ENCODE peak calls at places on chromosome X, in six cellular contexts. C is bronchial epithelial cell, N is body of pancreas, L is prostate gland, H is GM10248, S is uterus. F is an unnamed sample.

GRCh38 chrX:7316887-7317286 is 168.9 kb upstream of the PUDP start:
- DNase-seq in C (no peak), N (no peak), L (no peak), H (no peak), S (no peak), F (no peak)

GRCh38 chrX:153854702-153855101 is 24.4 kb upstream of the PDZD4 start:
- DNase-seq in C (no peak), N (no peak), L (no peak), H (no peak), S (no peak), F (no peak)

GRCh38 chrX:132187451-132187850 is 31.8 kb downstream of the RAP2C start:
- DNase-seq in C (no peak), N (no peak), L (no peak), H (no peak), S (no peak), F (no peak)

GRCh38 chrX:37912286-37912685 is 64.9 kb upstream of the DYNLT3 start:
- DNase-seq in C (peak), N (no peak), L (no peak), H (no peak), S (no peak), F (no peak)

GRCh38 chrX:126770179-126770578 is 49.4 kb upstream of the PRR32 start:
- DNase-seq in C (peak), N (no peak), L (no peak), H (peak), S (no peak), F (peak)

GRCh38 chrX:129701624-129702069 is 37.1 kb upstream of the XPNPEP2 start:
- DNase-seq in C (no peak), N (peak), L (no peak), H (no peak), S (peak), F (no peak)

GRCh38 chrX:37543324-37543723 is 28.1 kb upstream of the LANCL3 start:
- DNase-seq in C (no peak), N (no peak), L (no peak), H (no peak), S (no peak), F (no peak)

GRCh38 chrX:120286733-120287512 is 24.3 kb downstream of the TMEM255A start:
- DNase-seq in C (no peak), N (no peak), L (no peak), H (peak), S (no peak), F (no peak)

GRCh38 chrX:82677281-82677680 is 830.8 kb upstream of the POU3F4 start:
- DNase-seq in C (no peak), N (no peak), L (no peak), H (no peak), S (no peak), F (no peak)

GRCh38 chrX:68186552-68187262 is 246.6 kb downstream of the OPHN1 start:
- DNase-seq in C (peak), N (no peak), L (no peak), H (no peak), S (no peak), F (no peak)

GRCh38 chrX:47366051-47366722 is 4.2 kb upstream of the ZNF157 start:
- DNase-seq in C (peak), N (peak), L (peak), H (peak), S (peak), F (peak)

GRCh38 chrX:133005038-133005437 is 46.6 kb upstream of the HS6ST2 start:
- DNase-seq in C (peak), N (no peak), L (no peak), H (peak), S (no peak), F (peak)

GRCh38 chrX:49992809-49993208 is 70.4 kb downstream of the CLCN5 start:
- DNase-seq in C (peak), N (no peak), L (no peak), H (no peak), S (no peak), F (no peak)

GRCh38 chrX:102516314-102516936 is at the start of gene TMSB15A:
- DNase-seq in C (peak), N (peak), L (peak), H (peak), S (peak), F (peak)

GRCh38 chrX:41473936-41474725 is 27.0 kb downstream of the NYX start:
- DNase-seq in C (no peak), N (no peak), L (no peak), H (no peak), S (no peak), F (no peak)

GRCh38 chrX:109886122-109886761 is 116.7 kb upstream of the TMEM164 start:
- DNase-seq in C (peak), N (peak), L (peak), H (peak), S (no peak), F (peak)

GRCh38 chrX:120604359-120604782 is 470 bp downstream of the MCTS1 start:
- DNase-seq in C (peak), N (peak), L (no peak), H (peak), S (no peak), F (peak)

GRCh38 chrX:3271485-3272186 is 74.8 kb downstream of the MXRA5 start:
- DNase-seq in C (peak), N (no peak), L (peak), H (no peak), S (no peak), F (no peak)

GRCh38 chrX:153644356-153645125 is 2.5 kb upstream of the DUSP9 start:
- DNase-seq in C (no peak), N (no peak), L (no peak), H (no peak), S (no peak), F (peak)

GRCh38 chrX:141839856-141840255 is 1.7 kb downstream of the MAGEC3 start:
- DNase-seq in C (no peak), N (no peak), L (no peak), H (no peak), S (no peak), F (no peak)

GRCh38 chrX:116239944-116240391 is 69.4 kb downstream of the AGTR2 start:
- DNase-seq in C (peak), N (no peak), L (peak), H (no peak), S (no peak), F (no peak)

GRCh38 chrX:141133272-141133671 is 43.7 kb downstream of the LDOC1 start:
- DNase-seq in C (peak), N (no peak), L (peak), H (no peak), S (no peak), F (no peak)

GRCh38 chrX:80812176-80812575 is 2.5 kb upstream of the BRWD3 start:
- DNase-seq in C (no peak), N (no peak), L (no peak), H (no peak), S (no peak), F (peak)

GRCh38 chrX:134294548-134294947 is 57.6 kb downstream of the CCDC160 start:
- DNase-seq in C (peak), N (no peak), L (no peak), H (no peak), S (no peak), F (no peak)

GRCh38 chrX:72037601-72038000 is 94.1 kb downstream of the RTL5 start:
- DNase-seq in C (no peak), N (no peak), L (no peak), H (no peak), S (no peak), F (no peak)

GRCh38 chrX:105328773-105329172 is 108.3 kb upstream of the TEX13A start:
- DNase-seq in C (peak), N (no peak), L (no peak), H (no peak), S (no peak), F (no peak)

GRCh38 chrX:41781500-41781899 is 57.5 kb downstream of the GPR82 start:
- DNase-seq in C (peak), N (no peak), L (no peak), H (peak), S (no peak), F (peak)

GRCh38 chrX:19174401-19175025 is 52.2 kb upstream of the ADGRG2 start:
- DNase-seq in C (peak), N (no peak), L (no peak), H (no peak), S (no peak), F (no peak)

GRCh38 chrX:135384161-135384836 is 37.4 kb upstream of the SMIM10L2A start:
- DNase-seq in C (no peak), N (no peak), L (no peak), H (no peak), S (no peak), F (no peak)

GRCh38 chrX:100606753-100607152 is 22.0 kb downstream of the TNMD start:
- DNase-seq in C (no peak), N (no peak), L (no peak), H (no peak), S (no peak), F (no peak)

GRCh38 chrX:18920079-18920478 is 63.8 kb downstream of the PHKA2 start:
- DNase-seq in C (no peak), N (no peak), L (no peak), H (no peak), S (no peak), F (no peak)

DNA sequence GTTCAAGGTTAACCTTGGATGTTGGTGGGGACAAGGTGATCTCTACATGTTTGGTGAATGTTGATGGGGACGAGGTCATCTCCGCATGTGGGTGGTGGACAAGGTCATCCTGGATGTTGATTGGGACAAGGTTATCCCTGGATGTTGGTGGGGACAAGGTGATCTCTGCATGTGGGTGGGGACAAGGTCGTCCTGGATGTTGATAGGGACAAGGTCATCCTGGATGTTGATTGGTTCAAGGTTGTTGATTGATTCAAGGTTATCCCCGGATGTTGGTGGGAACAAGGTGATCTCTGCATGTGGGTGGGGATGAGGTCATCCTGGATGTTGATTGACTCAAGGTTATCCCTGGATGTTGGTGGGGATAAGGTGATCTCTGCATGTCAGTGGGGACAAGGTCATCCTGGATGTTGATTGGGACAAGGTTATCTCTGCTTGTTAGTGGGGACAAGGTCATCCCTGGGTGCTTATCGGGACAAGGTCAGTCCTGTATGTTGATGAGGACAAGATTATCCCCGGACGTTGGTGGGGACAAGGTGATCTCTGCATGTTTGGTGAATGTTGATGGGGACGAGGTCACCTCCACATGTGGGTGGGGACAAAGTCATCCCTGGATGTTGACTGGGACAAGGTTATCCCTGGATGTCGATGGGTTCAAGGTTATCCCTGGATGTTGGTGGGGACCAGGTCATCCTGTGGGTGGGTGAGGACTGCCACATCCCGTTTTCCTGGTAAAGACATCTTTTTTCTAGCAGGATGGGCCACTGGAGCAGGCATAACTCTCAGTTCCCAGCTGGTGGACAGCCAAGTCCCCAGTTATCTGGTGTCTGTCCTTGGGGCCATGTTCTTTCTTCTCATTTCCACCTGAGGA is 28.5 kb upstream of the PLCXD1 start:
- DNase-seq in C (no peak), N (no peak), L (no peak), H (no peak), S (no peak), F (no peak)
- TF ChIP-seq CTCF in C (no peak), N (no peak), L (no peak), H (no peak), S (no peak), F (no peak)

DNA sequence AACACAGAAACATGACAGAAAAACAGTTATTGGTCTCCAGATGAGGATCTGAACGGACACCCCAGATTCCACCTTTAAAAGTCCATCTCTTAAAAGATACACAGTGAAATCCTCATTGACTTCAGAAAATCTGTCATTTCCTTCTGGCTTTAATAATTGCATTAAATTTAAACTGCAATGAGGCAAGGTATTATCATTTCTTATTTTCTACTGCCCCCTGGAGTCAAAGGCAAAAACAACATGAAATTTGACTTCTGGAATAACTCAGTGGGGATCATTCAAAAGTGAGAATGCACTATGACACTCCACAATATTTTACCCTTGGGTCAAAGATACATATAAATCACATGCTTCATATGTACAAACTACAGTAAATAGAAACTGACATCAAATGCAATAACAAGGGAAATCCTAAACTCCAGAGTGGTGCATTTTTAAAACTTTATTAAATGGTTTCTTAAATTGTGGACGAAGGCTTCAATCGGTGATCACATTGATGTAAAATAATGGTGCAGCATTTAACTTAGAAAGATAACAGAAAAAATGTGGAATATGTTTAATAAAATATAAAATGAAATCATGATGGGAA is 56.4 kb upstream of the SPANXN1 start:
- DNase-seq in C (no peak), N (no peak), L (no peak), H (no peak), S (no peak), F (no peak)
- TF ChIP-seq CTCF in C (peak), N (no peak), L (peak), H (peak), S (no peak), F (no peak)

GRCh38 chrX:138986235-138986634 is 274.7 kb upstream of the FGF13 start:
- DNase-seq in C (peak), N (no peak), L (no peak), H (no peak), S (no peak), F (no peak)
- TF ChIP-seq CTCF in C (no peak), N (no peak), L (no peak), H (no peak), S (no peak), F (no peak)

GRCh38 chrX:112849010-112849409 is 8.4 kb upstream of the AMOT start:
- DNase-seq in C (no peak), N (no peak), L (no peak), H (no peak), S (no peak), F (no peak)

GRCh38 chrX:112846787-112847186 is 6.2 kb upstream of the AMOT start:
- DNase-seq in C (no peak), N (no peak), L (no peak), H (no peak), S (no peak), F (no peak)

GRCh38 chrX:112852850-112853249 is 12.2 kb upstream of the AMOT start:
- DNase-seq in C (no peak), N (no peak), L (no peak), H (no peak), S (no peak), F (no peak)

GRCh38 chrX:112851806-112852205 is 11.2 kb upstream of the AMOT start:
- DNase-seq in C (no peak), N (no peak), L (no peak), H (peak), S (no peak), F (peak)

GRCh38 chrX:112851161-112851779 is 10.6 kb upstream of the AMOT start:
- DNase-seq in C (no peak), N (no peak), L (no peak), H (peak), S (no peak), F (peak)
- TF ChIP-seq CTCF in C (no peak), N (no peak), L (no peak), H (no peak), S (no peak), F (no peak)

GRCh38 chrX:28586891-28587635 is at the start of gene IL1RAPL1:
- DNase-seq in C (peak), N (no peak), L (peak), H (no peak), S (no peak), F (peak)
- TF ChIP-seq CTCF in C (peak), N (no peak), L (no peak), H (no peak), S (no peak), F (no peak)

GRCh38 chrX:15853586-15854079 is 980 bp downstream of the AP1S2 start:
- DNase-seq in C (no peak), N (no peak), L (no peak), H (no peak), S (no peak), F (no peak)

GRCh38 chrX:15854712-15855561 is at the start of gene AP1S2:
- DNase-seq in C (peak), N (peak), L (peak), H (peak), S (peak), F (peak)

GRCh38 chrX:15854080-15854655 is 445 bp downstream of the AP1S2 start:
- DNase-seq in C (no peak), N (peak), L (peak), H (peak), S (peak), F (peak)

GRCh38 chrX:15848576-15848975 is 6.0 kb downstream of the AP1S2 start:
- DNase-seq in C (no peak), N (no peak), L (no peak), H (no peak), S (no peak), F (no peak)

DNA sequence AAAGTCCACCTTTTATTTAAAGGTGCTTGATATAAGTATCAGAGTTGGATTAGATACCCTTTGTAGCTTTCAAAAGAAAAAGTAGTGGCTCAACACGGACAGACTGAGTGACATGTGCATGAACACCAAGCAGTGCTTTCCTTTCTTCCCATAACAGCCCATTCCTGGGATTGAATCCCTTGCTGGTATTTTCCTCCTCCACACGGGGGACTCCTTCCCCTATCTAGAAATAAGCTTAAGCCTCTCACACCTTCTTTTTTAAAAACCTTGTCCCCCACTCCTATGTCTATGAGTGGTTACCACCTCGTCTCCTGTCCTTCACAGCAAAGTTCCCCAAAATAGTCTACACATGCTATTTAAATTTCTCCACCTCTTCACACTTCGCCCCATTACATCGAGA is 5.1 kb downstream of the AP1S2 start:
- DNase-seq in C (no peak), N (no peak), L (no peak), H (no peak), S (no peak), F (no peak)
- TF ChIP-seq CTCF in C (no peak), N (no peak), L (no peak), H (no peak), S (peak), F (no peak)

GRCh38 chrX:39652336-39652735 is 445.4 kb downstream of the BCOR start:
- DNase-seq in C (no peak), N (no peak), L (no peak), H (peak), S (no peak), F (peak)
- TF ChIP-seq CTCF in C (peak), N (no peak), L (no peak), H (peak), S (peak), F (no peak)

DNA sequence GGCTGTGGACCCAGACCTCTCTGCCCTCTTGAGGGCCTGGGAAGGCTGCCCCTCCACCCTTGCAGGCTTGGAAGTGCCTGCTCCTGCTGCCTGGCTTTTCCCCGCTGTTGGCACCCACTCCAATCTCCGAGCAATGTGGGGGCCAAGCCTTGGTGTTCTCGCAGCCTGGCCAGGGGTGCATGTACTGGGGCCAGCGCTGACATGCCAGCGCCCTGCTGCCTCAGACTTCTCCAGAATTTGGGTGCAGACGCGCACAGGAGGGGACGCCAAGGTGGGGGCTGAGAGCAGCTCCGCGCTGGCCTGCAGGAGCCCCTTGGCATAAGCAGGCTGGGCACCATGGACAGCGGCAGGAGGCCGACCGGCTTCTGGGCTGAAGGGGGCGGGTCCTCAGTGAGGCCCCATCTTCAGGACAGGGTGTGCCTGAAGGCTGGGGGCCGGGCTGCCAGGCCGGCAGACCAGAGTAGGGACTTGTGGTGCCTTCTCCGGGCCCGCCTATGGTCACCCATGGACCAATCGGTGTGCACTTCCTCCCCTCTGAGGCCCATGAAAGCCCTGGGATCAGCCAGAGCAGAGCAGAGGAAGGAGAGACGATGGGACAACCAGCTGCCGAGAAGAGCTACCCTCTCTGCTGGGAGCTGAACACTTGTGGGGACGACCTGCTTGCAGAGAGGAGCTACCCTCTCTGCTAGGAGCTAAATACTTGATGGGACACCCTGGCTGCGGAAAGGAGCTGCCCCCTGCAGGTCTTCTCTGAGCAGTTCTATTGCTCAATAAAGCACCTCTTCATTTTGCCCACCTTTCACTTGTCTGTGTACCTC is 118.3 kb downstream of the DNAAF6 start:
- DNase-seq in C (peak), N (peak), L (no peak), H (no peak), S (peak), F (no peak)
- TF ChIP-seq CTCF in C (peak), N (no peak), L (no peak), H (no peak), S (no peak), F (no peak)

DNA sequence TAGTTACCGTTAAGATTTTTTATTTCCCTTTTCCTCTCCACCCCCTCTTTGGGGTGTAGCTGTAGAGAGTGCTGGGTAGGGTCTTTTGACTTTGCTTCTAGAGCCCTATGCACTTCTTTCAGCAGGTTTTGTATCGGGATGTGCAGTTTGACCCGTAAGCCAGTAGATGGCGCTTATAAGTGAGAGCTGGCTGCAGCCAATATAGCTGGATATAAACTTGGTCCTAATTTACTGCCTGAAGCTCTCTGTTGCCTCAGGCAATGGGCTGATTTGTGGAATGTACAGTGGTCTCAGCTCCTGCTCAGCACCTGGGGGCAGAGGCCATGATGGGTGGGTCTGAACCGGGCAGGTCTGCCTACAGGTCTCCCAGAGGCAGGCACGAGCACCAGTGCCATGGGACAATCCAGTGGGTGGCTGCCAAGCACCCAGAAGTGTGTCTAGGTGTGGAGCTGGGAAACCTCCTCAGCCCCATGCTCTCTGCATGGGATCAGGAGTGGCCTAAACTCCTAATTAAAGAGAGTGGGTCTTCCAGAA is 146.5 kb downstream of the SPANXN1 start:
- DNase-seq in C (no peak), N (no peak), L (no peak), H (no peak), S (no peak), F (no peak)
- TF ChIP-seq CTCF in C (peak), N (no peak), L (no peak), H (no peak), S (no peak), F (no peak)